ENCODE peak calls at places on chromosomes 16 and 17, in eight cellular contexts. One of them, this sample, is unnamed.

GRCh38 chr17:1957037-1957436 is 68.1 kb downstream of the RTN4RL1 start:
- DNase-seq in upper lobe of right lung: no peak
- DNase-seq in neural progenitor cell: no peak
- DNase-seq in ovary: no peak
- DNase-seq in CD8-positive, alpha-beta T cell: no peak
- DNase-seq in aorta: no peak
- DNase-seq in Peyer's patch: no peak
- DNase-seq in tibial nerve: no peak
- DNase-seq in this sample: no peak

GRCh38 chr16:75120253-75120652 is 3.7 kb upstream of the LDHD start:
- DNase-seq in ovary: no peak
- DNase-seq in CD8-positive, alpha-beta T cell: no peak
- DNase-seq in neural progenitor cell: no peak
- DNase-seq in Peyer's patch: no peak
- DNase-seq in upper lobe of right lung: no peak
- DNase-seq in aorta: no peak
- DNase-seq in tibial nerve: no peak
- DNase-seq in this sample: no peak

GRCh38 chr17:35536664-35537160 is 766 bp downstream of the SLFN12L start:
- DNase-seq in aorta: no peak
- DNase-seq in CD8-positive, alpha-beta T cell: peak; percentile 58
- DNase-seq in tibial nerve: no peak
- DNase-seq in neural progenitor cell: no peak
- DNase-seq in ovary: no peak
- DNase-seq in Peyer's patch: no peak
- DNase-seq in upper lobe of right lung: no peak
- DNase-seq in this sample: no peak

GRCh38 chr16:53266156-53266555 is 168.1 kb upstream of the RBL2 start:
- DNase-seq in aorta: no peak
- DNase-seq in upper lobe of right lung: no peak
- DNase-seq in neural progenitor cell: no peak
- DNase-seq in tibial nerve: no peak
- DNase-seq in ovary: no peak
- DNase-seq in CD8-positive, alpha-beta T cell: no peak
- DNase-seq in Peyer's patch: no peak
- DNase-seq in this sample: no peak

GRCh38 chr17:27991594-27991993 is 50.9 kb upstream of the NLK start:
- DNase-seq in ovary: no peak
- DNase-seq in neural progenitor cell: no peak
- DNase-seq in Peyer's patch: no peak
- DNase-seq in CD8-positive, alpha-beta T cell: no peak
- DNase-seq in tibial nerve: no peak
- DNase-seq in upper lobe of right lung: no peak
- DNase-seq in aorta: no peak
- DNase-seq in this sample: no peak

GRCh38 chr17:29151567-29151966 is 28.6 kb downstream of the MYO18A start:
- DNase-seq in CD8-positive, alpha-beta T cell: no peak
- DNase-seq in ovary: no peak
- DNase-seq in neural progenitor cell: peak; percentile 38
- DNase-seq in upper lobe of right lung: no peak
- DNase-seq in Peyer's patch: no peak
- DNase-seq in tibial nerve: no peak
- DNase-seq in aorta: no peak
- DNase-seq in this sample: peak; percentile 75

GRCh38 chr17:9700754-9701476 is 55.6 kb downstream of the USP43 start:
- DNase-seq in tibial nerve: no peak
- DNase-seq in Peyer's patch: no peak
- DNase-seq in ovary: no peak
- DNase-seq in neural progenitor cell: no peak
- DNase-seq in aorta: no peak
- DNase-seq in CD8-positive, alpha-beta T cell: no peak
- DNase-seq in upper lobe of right lung: peak; percentile 52
- DNase-seq in this sample: no peak

GRCh38 chr16:75197522-75198134 is 9.3 kb downstream of the CTRB2 start:
- DNase-seq in tibial nerve: no peak
- DNase-seq in aorta: peak; percentile 31
- DNase-seq in upper lobe of right lung: peak; percentile 22
- DNase-seq in neural progenitor cell: no peak
- DNase-seq in ovary: no peak
- DNase-seq in CD8-positive, alpha-beta T cell: no peak
- DNase-seq in Peyer's patch: no peak
- DNase-seq in this sample: peak; percentile 19

GRCh38 chr17:11928436-11928835 is 68.8 kb downstream of the ZNF18 start:
- DNase-seq in ovary: no peak
- DNase-seq in tibial nerve: no peak
- DNase-seq in neural progenitor cell: no peak
- DNase-seq in aorta: no peak
- DNase-seq in CD8-positive, alpha-beta T cell: no peak
- DNase-seq in upper lobe of right lung: no peak
- DNase-seq in Peyer's patch: no peak
- DNase-seq in this sample: no peak

GRCh38 chr16:10964891-10965326 is 20.5 kb downstream of the CLEC16A start:
- DNase-seq in neural progenitor cell: no peak
- DNase-seq in tibial nerve: no peak
- DNase-seq in upper lobe of right lung: no peak
- DNase-seq in CD8-positive, alpha-beta T cell: peak; percentile 62
- DNase-seq in aorta: no peak
- DNase-seq in ovary: no peak
- DNase-seq in Peyer's patch: no peak
- DNase-seq in this sample: no peak

GRCh38 chr17:67515490-67516088 is 138.5 kb downstream of the PITPNC1 start:
- DNase-seq in tibial nerve: no peak
- DNase-seq in aorta: no peak
- DNase-seq in neural progenitor cell: no peak
- DNase-seq in CD8-positive, alpha-beta T cell: no peak
- DNase-seq in upper lobe of right lung: no peak
- DNase-seq in ovary: no peak
- DNase-seq in Peyer's patch: no peak
- DNase-seq in this sample: no peak

GRCh38 chr17:71084219-71084618 is 914.9 kb downstream of the KCNJ2 start:
- DNase-seq in tibial nerve: no peak
- DNase-seq in Peyer's patch: no peak
- DNase-seq in CD8-positive, alpha-beta T cell: no peak
- DNase-seq in neural progenitor cell: peak; percentile 71
- DNase-seq in ovary: no peak
- DNase-seq in upper lobe of right lung: no peak
- DNase-seq in aorta: no peak
- DNase-seq in this sample: no peak

GRCh38 chr17:77332034-77332971 is 191.5 kb downstream of the SEC14L1 start:
- DNase-seq in upper lobe of right lung: peak; percentile 28
- DNase-seq in ovary: peak; percentile 8
- DNase-seq in neural progenitor cell: no peak
- DNase-seq in CD8-positive, alpha-beta T cell: peak; percentile 64
- DNase-seq in aorta: no peak
- DNase-seq in Peyer's patch: no peak
- DNase-seq in tibial nerve: peak; percentile 12
- DNase-seq in this sample: peak; percentile 58

GRCh38 chr17:50199211-50199633 is 2.2 kb downstream of the COL1A1 start:
- DNase-seq in aorta: peak; percentile 76
- DNase-seq in ovary: no peak
- DNase-seq in tibial nerve: no peak
- DNase-seq in neural progenitor cell: no peak
- DNase-seq in upper lobe of right lung: no peak
- DNase-seq in Peyer's patch: peak; percentile 45
- DNase-seq in CD8-positive, alpha-beta T cell: peak; percentile 20
- DNase-seq in this sample: peak; percentile 66

GRCh38 chr16:19290860-19291259 is 5.3 kb downstream of the CLEC19A start:
- DNase-seq in tibial nerve: no peak
- DNase-seq in aorta: no peak
- DNase-seq in neural progenitor cell: peak; percentile 15
- DNase-seq in ovary: no peak
- DNase-seq in upper lobe of right lung: no peak
- DNase-seq in CD8-positive, alpha-beta T cell: no peak
- DNase-seq in Peyer's patch: no peak
- DNase-seq in this sample: no peak

GRCh38 chr17:69474171-69474831 is 59.8 kb downstream of the MAP2K6 start:
- DNase-seq in neural progenitor cell: peak; percentile 58
- DNase-seq in CD8-positive, alpha-beta T cell: no peak
- DNase-seq in aorta: no peak
- DNase-seq in upper lobe of right lung: no peak
- DNase-seq in Peyer's patch: no peak
- DNase-seq in tibial nerve: no peak
- DNase-seq in ovary: no peak
- DNase-seq in this sample: no peak

GRCh38 chr16:52128407-52128806 is 418.5 kb downstream of the TOX3 start:
- DNase-seq in tibial nerve: no peak
- DNase-seq in aorta: no peak
- DNase-seq in CD8-positive, alpha-beta T cell: no peak
- DNase-seq in Peyer's patch: no peak
- DNase-seq in upper lobe of right lung: no peak
- DNase-seq in neural progenitor cell: no peak
- DNase-seq in ovary: no peak
- DNase-seq in this sample: no peak

GRCh38 chr16:17467923-17468540 is 2.7 kb downstream of the XYLT1 start:
- DNase-seq in Peyer's patch: peak; percentile 74
- DNase-seq in CD8-positive, alpha-beta T cell: peak; percentile 41
- DNase-seq in ovary: peak; percentile 66
- DNase-seq in neural progenitor cell: peak; percentile 84
- DNase-seq in tibial nerve: peak; percentile 47
- DNase-seq in upper lobe of right lung: peak; percentile 70
- DNase-seq in aorta: peak; percentile 84
- DNase-seq in this sample: peak; percentile 70

DNA sequence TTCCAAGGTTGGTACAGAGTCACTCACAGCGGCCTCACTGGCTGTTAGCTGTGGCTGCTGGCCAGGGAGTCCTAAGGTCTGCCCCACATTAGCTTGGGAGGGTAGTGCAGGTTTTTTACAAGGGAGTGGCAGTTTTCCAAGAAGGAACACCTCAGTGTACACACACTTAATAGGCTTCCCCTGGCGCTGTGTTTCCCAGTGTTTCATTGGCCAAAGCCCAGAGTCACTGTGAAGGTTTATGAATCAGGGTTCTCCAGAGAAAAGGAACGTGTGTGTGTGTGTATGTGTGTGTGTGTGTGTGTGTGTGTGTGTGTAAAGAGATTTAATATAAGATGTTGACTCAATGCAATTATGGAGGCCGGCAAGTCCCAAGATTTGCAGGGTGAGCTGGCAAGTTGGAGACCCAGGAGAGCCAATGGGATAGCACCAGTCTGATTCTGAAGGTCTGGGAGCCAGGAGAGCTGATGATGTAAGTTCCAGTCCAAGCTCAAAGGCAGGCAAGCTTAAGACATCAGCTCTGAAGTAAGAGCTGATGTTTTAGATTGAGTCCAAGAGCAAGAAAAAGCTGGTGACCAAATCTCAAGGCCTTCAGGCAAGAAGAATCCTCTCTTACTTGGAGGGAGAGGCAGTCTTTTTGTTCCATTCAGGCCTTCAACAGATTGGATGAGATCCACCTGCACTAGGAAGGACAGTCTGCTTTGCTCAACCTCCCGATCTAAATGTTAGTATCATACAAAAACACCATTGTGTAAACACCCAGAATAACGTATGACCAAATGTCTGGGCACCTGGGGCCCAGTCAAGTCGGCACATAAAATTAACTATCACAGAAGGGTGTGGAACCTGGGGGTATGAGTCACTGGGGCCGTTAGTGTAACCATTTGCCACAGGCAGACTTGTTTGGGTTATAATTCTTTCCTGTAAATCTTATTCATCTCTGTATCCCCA is 206.8 kb downstream of the PRKCA start:
- DNase-seq in ovary: no peak
- DNase-seq in CD8-positive, alpha-beta T cell: no peak
- DNase-seq in tibial nerve: no peak
- DNase-seq in aorta: no peak
- DNase-seq in Peyer's patch: peak; percentile 71
- DNase-seq in neural progenitor cell: no peak
- DNase-seq in upper lobe of right lung: peak; percentile 69
- DNase-seq in this sample: peak; percentile 75
- H3K4me1 ChIP-seq in ovary: peaks cover 8% of the 10 kb centered on the region
- H3K4me1 ChIP-seq in CD8-positive, alpha-beta T cell: peaks cover 20% of the 10 kb centered on the region
- H3K4me1 ChIP-seq in tibial nerve: no peaks in the 10 kb centered on the region
- H3K4me1 ChIP-seq in aorta: no peaks in the 10 kb centered on the region
- H3K4me1 ChIP-seq in Peyer's patch: no peaks in the 10 kb centered on the region
- H3K4me1 ChIP-seq in neural progenitor cell: no peaks in the 10 kb centered on the region
- H3K4me1 ChIP-seq in upper lobe of right lung: peaks cover 14% of the 10 kb centered on the region
- H3K4me1 ChIP-seq in this sample: peaks cover 43% of the 10 kb centered on the region

DNA sequence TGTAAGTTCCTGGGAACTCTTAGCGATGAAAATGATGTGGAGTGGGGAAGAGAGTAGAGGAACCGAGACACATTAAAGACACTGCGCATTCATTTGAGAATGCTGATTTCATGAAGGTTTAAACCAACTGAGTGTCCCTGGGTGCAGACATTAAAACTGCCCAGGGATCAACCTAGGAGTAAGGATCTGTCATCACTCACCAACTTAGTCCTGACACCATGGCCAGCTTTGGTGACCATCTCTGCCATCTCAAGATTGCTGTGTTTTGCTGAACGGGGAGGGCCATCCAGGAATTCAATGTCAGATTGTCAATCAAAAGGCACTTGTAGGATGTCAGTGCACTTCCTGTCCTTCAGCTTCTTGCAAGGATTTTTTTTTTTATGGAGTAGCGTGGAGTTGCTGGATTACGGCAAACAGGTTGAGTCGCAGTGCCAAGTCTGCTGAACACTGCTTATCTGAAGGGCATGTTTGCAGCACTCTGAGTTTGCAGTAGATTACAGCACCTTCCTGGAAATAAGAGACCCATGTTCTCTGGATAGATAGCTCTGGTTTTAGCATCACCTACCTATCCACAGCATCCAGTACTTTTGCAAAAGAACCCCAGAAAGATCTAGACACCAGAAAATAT is 258.1 kb upstream of the IRX3 start:
- DNase-seq in ovary: no peak
- DNase-seq in CD8-positive, alpha-beta T cell: no peak
- DNase-seq in neural progenitor cell: no peak
- DNase-seq in upper lobe of right lung: no peak
- DNase-seq in Peyer's patch: no peak
- DNase-seq in tibial nerve: no peak
- DNase-seq in aorta: no peak
- DNase-seq in this sample: no peak
- H3K27me3 ChIP-seq in ovary: no peaks in the 10 kb centered on the region
- H3K27me3 ChIP-seq in CD8-positive, alpha-beta T cell: no peaks in the 10 kb centered on the region
- H3K27me3 ChIP-seq in neural progenitor cell: no peaks in the 10 kb centered on the region
- H3K27me3 ChIP-seq in upper lobe of right lung: no peaks in the 10 kb centered on the region
- H3K27me3 ChIP-seq in Peyer's patch: no peaks in the 10 kb centered on the region
- H3K27me3 ChIP-seq in tibial nerve: peaks cover 8% of the 10 kb centered on the region
- H3K27me3 ChIP-seq in aorta: no peaks in the 10 kb centered on the region
- H3K27me3 ChIP-seq in this sample: peaks cover 14% of the 10 kb centered on the region

DNA sequence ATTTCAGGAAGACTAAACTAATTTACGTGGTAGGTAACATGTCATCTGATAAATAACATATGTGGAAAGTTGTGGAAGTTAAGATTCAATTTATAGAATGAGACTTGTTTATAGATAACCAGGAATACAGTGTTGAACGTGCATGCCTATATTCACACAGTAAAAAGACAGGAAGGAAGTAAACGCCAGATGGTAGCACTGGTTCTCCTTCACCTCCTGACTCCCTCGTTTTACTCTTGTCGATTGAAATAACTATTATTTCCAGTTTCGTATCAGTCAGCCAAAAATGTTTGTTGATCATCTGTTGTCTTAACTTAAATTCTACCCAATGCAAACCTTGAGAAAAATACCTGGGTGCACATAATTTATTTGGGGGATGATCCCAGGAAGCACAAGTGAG is 1.9 kb downstream of the KRTAP4-16 start:
- DNase-seq in aorta: no peak
- DNase-seq in upper lobe of right lung: no peak
- DNase-seq in CD8-positive, alpha-beta T cell: no peak
- DNase-seq in Peyer's patch: no peak
- DNase-seq in neural progenitor cell: no peak
- DNase-seq in tibial nerve: no peak
- DNase-seq in ovary: no peak
- DNase-seq in this sample: no peak
- H3K4me3 ChIP-seq in aorta: no peak overlapping the region
- H3K4me3 ChIP-seq in upper lobe of right lung: no peak overlapping the region
- H3K4me3 ChIP-seq in CD8-positive, alpha-beta T cell: no peak overlapping the region
- H3K4me3 ChIP-seq in Peyer's patch: no peak overlapping the region
- H3K4me3 ChIP-seq in neural progenitor cell: no peak overlapping the region
- H3K4me3 ChIP-seq in tibial nerve: no peak overlapping the region
- H3K4me3 ChIP-seq in ovary: no peak overlapping the region
- H3K4me3 ChIP-seq in this sample: no peak overlapping the region

GRCh38 chr16:62445909-62446308 is 409.7 kb upstream of the CDH8 start:
- DNase-seq in Peyer's patch: no peak
- DNase-seq in CD8-positive, alpha-beta T cell: no peak
- DNase-seq in aorta: no peak
- DNase-seq in ovary: no peak
- DNase-seq in upper lobe of right lung: no peak
- DNase-seq in neural progenitor cell: no peak
- DNase-seq in tibial nerve: no peak
- DNase-seq in this sample: no peak
- H3K4me1 ChIP-seq in Peyer's patch: no peaks in the 10 kb centered on the region
- H3K4me1 ChIP-seq in CD8-positive, alpha-beta T cell: no peaks in the 10 kb centered on the region
- H3K4me1 ChIP-seq in aorta: no peaks in the 10 kb centered on the region
- H3K4me1 ChIP-seq in ovary: no peaks in the 10 kb centered on the region
- H3K4me1 ChIP-seq in upper lobe of right lung: no peaks in the 10 kb centered on the region
- H3K4me1 ChIP-seq in neural progenitor cell: no peaks in the 10 kb centered on the region
- H3K4me1 ChIP-seq in tibial nerve: no peaks in the 10 kb centered on the region
- H3K4me1 ChIP-seq in this sample: no peaks in the 10 kb centered on the region